ENCODE peak calls at places on chromosomes 6 and 20, in ten cellular contexts. W is ascending aorta; F is AG04449; G is activated naive CD4-positive, alpha-beta T cell treated with anti-CD3 and anti-CD28 coated beads, Interleukin-2, amount 10 ng/mL, durations not matched to agents 7 days and 5 days; T is RKO; J is AG09319; Q is cerebellar cortex; U is neural progenitor cell; M is T follicular helper cell; Y is COLO829. D is an unnamed sample.

GRCh38 chr6:39530201-39530759 is 194.9 kb downstream of the KIF6 start:
- DNase-seq in Q (no peak), Y (peak; percentile 53), T (no peak), J (no peak), W (no peak), U (no peak), F (no peak), G (no peak), M (no peak), D (peak; percentile 46)

GRCh38 chr20:1830240-1830639 is 65.0 kb upstream of the SIRPA start:
- DNase-seq in M (no peak), J (peak; percentile 76), Y (no peak), G (no peak), F (peak; percentile 91), Q (no peak), T (peak; percentile 87), U (no peak), W (no peak), D (no peak)

GRCh38 chr6:5071216-5071615 is 13.9 kb upstream of the PPP1R3G start:
- DNase-seq in Y (no peak), G (no peak), U (no peak), W (no peak), M (no peak), J (no peak), F (no peak), Q (no peak), T (no peak), D (no peak)

GRCh38 chr6:31171931-31172882 is 1.7 kb upstream of the POU5F1 start:
- DNase-seq in T (no peak), Q (no peak), W (no peak), Y (no peak), U (peak; percentile 36), F (no peak), M (no peak), G (no peak), J (no peak), D (no peak)

GRCh38 chr20:63626424-63627128 is at the start of gene GMEB2:
- DNase-seq in W (no peak), U (no peak), G (peak; percentile 74), M (no peak), Q (peak; percentile 65), Y (peak; percentile 62), T (peak; percentile 86), F (no peak), J (peak; percentile 12), D (peak; percentile 78)

GRCh38 chr6:56555438-56555872 is 87.2 kb downstream of the DST start:
- DNase-seq in Y (no peak), F (no peak), M (no peak), J (no peak), G (no peak), T (no peak), W (no peak), Q (peak; percentile 43), U (peak; percentile 64), D (peak; percentile 41)

GRCh38 chr6:37061157-37061804 is 55.8 kb downstream of the FGD2 start:
- DNase-seq in G (no peak), W (no peak), Y (no peak), J (no peak), Q (no peak), M (no peak), T (no peak), F (no peak), U (no peak), D (no peak)

GRCh38 chr6:161631676-161632194 is 357.9 kb upstream of the AGPAT4 start:
- DNase-seq in T (no peak), M (no peak), Q (no peak), J (peak; percentile 74), W (no peak), F (peak; percentile 73), Y (no peak), G (no peak), U (no peak), D (no peak)

GRCh38 chr20:59515013-59515905 is 89.1 kb upstream of the PHACTR3 start:
- DNase-seq in J (no peak), W (no peak), G (no peak), T (peak; percentile 82), Q (peak; percentile 86), M (no peak), Y (peak; percentile 93), F (no peak), U (peak; percentile 92), D (peak; percentile 45)

GRCh38 chr20:58892932-58893224 is 40.4 kb downstream of the GNAS start:
- DNase-seq in F (no peak), M (no peak), J (no peak), Y (peak; percentile 41), W (no peak), Q (no peak), G (no peak), T (peak; percentile 37), U (no peak), D (no peak)

GRCh38 chr6:108914235-108915022 is 66.2 kb downstream of the ARMC2 start:
- DNase-seq in M (peak; percentile 14), Q (no peak), F (no peak), J (no peak), G (peak; percentile 55), W (no peak), Y (peak; percentile 24), T (peak; percentile 11), U (peak; percentile 58), D (no peak)

GRCh38 chr6:19968201-19968600 is 131.0 kb downstream of the ID4 start:
- DNase-seq in Q (no peak), U (no peak), F (no peak), T (no peak), W (no peak), J (no peak), Y (no peak), G (no peak), M (no peak), D (no peak)

GRCh38 chr6:11268978-11269377 is 36.5 kb upstream of the NEDD9 start:
- DNase-seq in T (no peak), U (no peak), Y (no peak), W (no peak), M (no peak), Q (no peak), F (no peak), J (no peak), G (no peak), D (no peak)

GRCh38 chr6:108896111-108896661 is 48.0 kb downstream of the ARMC2 start:
- DNase-seq in U (no peak), M (no peak), W (no peak), Q (no peak), J (peak; percentile 65), G (no peak), Y (no peak), T (peak; percentile 35), F (peak; percentile 84), D (no peak)

GRCh38 chr6:21665101-21665435 is 71.5 kb downstream of the SOX4 start:
- DNase-seq in M (no peak), T (no peak), Q (no peak), F (no peak), J (no peak), W (no peak), G (no peak), U (no peak), Y (no peak), D (no peak)

GRCh38 chr20:35317416-35317815 is 25.2 kb upstream of the FAM83C start:
- DNase-seq in F (peak; percentile 67), G (no peak), Q (no peak), T (no peak), J (no peak), U (no peak), W (no peak), Y (no peak), M (no peak), D (no peak)

GRCh38 chr6:158661156-158661555 is 11.3 kb downstream of the SYTL3 start:
- DNase-seq in F (no peak), T (no peak), W (no peak), J (no peak), M (no peak), Y (no peak), U (no peak), G (no peak), Q (no peak), D (no peak)

GRCh38 chr20:49694450-49695071 is 19.1 kb downstream of the B4GALT5 start:
- DNase-seq in M (no peak), Y (no peak), Q (no peak), G (no peak), F (no peak), J (no peak), T (no peak), W (no peak), U (no peak), D (no peak)

GRCh38 chr6:140921366-140922226 is 1211.1 kb upstream of the GJE1 start:
- DNase-seq in Q (peak; percentile 67), F (peak; percentile 52), G (no peak), Y (peak; percentile 29), T (peak; percentile 87), J (peak; percentile 45), M (no peak), W (no peak), U (peak; percentile 58), D (no peak)

GRCh38 chr6:29943053-29943966 is 978 bp downstream of the HLA-A start:
- DNase-seq in U (no peak), Y (no peak), M (no peak), T (peak; percentile 36), W (no peak), J (no peak), Q (no peak), F (no peak), G (peak; percentile 66), D (peak; percentile 42)

GRCh38 chr6:87832025-87832825 is 130.2 kb upstream of the AKIRIN2 start:
- DNase-seq in J (no peak), F (no peak), Y (no peak), M (no peak), W (no peak), Q (peak; percentile 49), G (no peak), T (peak; percentile 57), U (no peak), D (no peak)

GRCh38 chr6:168332020-168332419 is 12.4 kb upstream of the DACT2 start:
- DNase-seq in Q (no peak), W (no peak), G (no peak), T (no peak), J (no peak), Y (no peak), M (no peak), U (peak; percentile 68), F (no peak), D (no peak)

GRCh38 chr20:58555078-58555765 is 40.0 kb upstream of the APCDD1L start:
- DNase-seq in M (no peak), Y (peak; percentile 21), W (no peak), Q (no peak), U (no peak), T (peak; percentile 53), F (no peak), J (peak; percentile 27), G (no peak), D (no peak)

GRCh38 chr6:81793811-81794210 is 41.3 kb upstream of the TENT5A start:
- DNase-seq in M (no peak), G (no peak), F (peak; percentile 24), W (no peak), J (no peak), U (no peak), Y (no peak), Q (no peak), T (no peak), D (no peak)

GRCh38 chr6:33682341-33682740 is 29.2 kb downstream of the UQCC2 start:
- DNase-seq in Q (no peak), J (no peak), T (no peak), M (no peak), G (no peak), Y (no peak), U (no peak), W (no peak), F (no peak), D (no peak)

GRCh38 chr20:14955396-14955795 is 618.0 kb upstream of the FLRT3 start:
- DNase-seq in G (no peak), Y (no peak), F (no peak), Q (no peak), W (no peak), J (no peak), U (no peak), M (no peak), T (no peak), D (no peak)

GRCh38 chr6:156988276-156989158 is 211.3 kb downstream of the ARID1B start:
- DNase-seq in F (no peak), M (no peak), Q (no peak), Y (peak; percentile 23), J (no peak), T (no peak), G (no peak), U (peak; percentile 56), W (no peak), D (no peak)

GRCh38 chr20:64095927-64096326 is 11.4 kb downstream of the NPBWR2 start:
- DNase-seq in Q (no peak), M (no peak), T (no peak), W (no peak), U (no peak), F (no peak), G (no peak), Y (no peak), J (no peak), D (no peak)

D was measured in uterus.